ENCODE peak calls at places on chromosomes 16 and 17, in seven cellular contexts. One of them, this sample, is unnamed.

GRCh38 chr16:88585269-88585668 is 15.1 kb downstream of the ZC3H18 start:
- DNase-seq in NAMALWA: no peak
- DNase-seq in ELR: no peak
- DNase-seq in stimulated activated CD8-positive, alpha-beta memory T cell treated with anti-CD3 and anti-CD28 coated beads, Interleukin-4, amount 100 ng/mL, for 24 hours: no peak
- DNase-seq in KG1: no peak
- DNase-seq in caudate nucleus: no peak
- DNase-seq in skeletal muscle cell: no peak
- DNase-seq in this sample: no peak

GRCh38 chr17:10059684-10060211 is 138.7 kb downstream of the GAS7 start:
- DNase-seq in ELR: no peak
- DNase-seq in NAMALWA: peak; percentile 67
- DNase-seq in skeletal muscle cell: no peak
- DNase-seq in stimulated activated CD8-positive, alpha-beta memory T cell treated with anti-CD3 and anti-CD28 coated beads, Interleukin-4, amount 100 ng/mL, for 24 hours: no peak
- DNase-seq in caudate nucleus: no peak
- DNase-seq in KG1: no peak
- DNase-seq in this sample: no peak

GRCh38 chr16:59400830-59401229 is 666.7 kb upstream of the GOT2 start:
- DNase-seq in stimulated activated CD8-positive, alpha-beta memory T cell treated with anti-CD3 and anti-CD28 coated beads, Interleukin-4, amount 100 ng/mL, for 24 hours: no peak
- DNase-seq in caudate nucleus: no peak
- DNase-seq in ELR: no peak
- DNase-seq in skeletal muscle cell: no peak
- DNase-seq in NAMALWA: no peak
- DNase-seq in KG1: no peak
- DNase-seq in this sample: no peak

GRCh38 chr16:24318670-24319069 is 62.5 kb downstream of the CACNG3 start:
- DNase-seq in stimulated activated CD8-positive, alpha-beta memory T cell treated with anti-CD3 and anti-CD28 coated beads, Interleukin-4, amount 100 ng/mL, for 24 hours: no peak
- DNase-seq in NAMALWA: no peak
- DNase-seq in KG1: no peak
- DNase-seq in ELR: no peak
- DNase-seq in skeletal muscle cell: no peak
- DNase-seq in caudate nucleus: no peak
- DNase-seq in this sample: no peak

GRCh38 chr16:17050468-17050867 is 420.3 kb downstream of the XYLT1 start:
- DNase-seq in stimulated activated CD8-positive, alpha-beta memory T cell treated with anti-CD3 and anti-CD28 coated beads, Interleukin-4, amount 100 ng/mL, for 24 hours: no peak
- DNase-seq in NAMALWA: no peak
- DNase-seq in ELR: no peak
- DNase-seq in caudate nucleus: no peak
- DNase-seq in KG1: no peak
- DNase-seq in skeletal muscle cell: no peak
- DNase-seq in this sample: no peak

GRCh38 chr17:81337449-81337848 is 42.3 kb upstream of the SLC38A10 start:
- DNase-seq in stimulated activated CD8-positive, alpha-beta memory T cell treated with anti-CD3 and anti-CD28 coated beads, Interleukin-4, amount 100 ng/mL, for 24 hours: no peak
- DNase-seq in KG1: no peak
- DNase-seq in skeletal muscle cell: no peak
- DNase-seq in NAMALWA: no peak
- DNase-seq in ELR: no peak
- DNase-seq in caudate nucleus: no peak
- DNase-seq in this sample: no peak

GRCh38 chr17:43591750-43592562 is 45.8 kb upstream of the ETV4 start:
- DNase-seq in NAMALWA: no peak
- DNase-seq in KG1: no peak
- DNase-seq in ELR: peak; percentile 92
- DNase-seq in caudate nucleus: no peak
- DNase-seq in stimulated activated CD8-positive, alpha-beta memory T cell treated with anti-CD3 and anti-CD28 coated beads, Interleukin-4, amount 100 ng/mL, for 24 hours: no peak
- DNase-seq in skeletal muscle cell: peak; percentile 81
- DNase-seq in this sample: no peak

GRCh38 chr17:80942360-80943345 is 49.0 kb upstream of the CHMP6 start:
- DNase-seq in stimulated activated CD8-positive, alpha-beta memory T cell treated with anti-CD3 and anti-CD28 coated beads, Interleukin-4, amount 100 ng/mL, for 24 hours: no peak
- DNase-seq in ELR: no peak
- DNase-seq in NAMALWA: no peak
- DNase-seq in KG1: no peak
- DNase-seq in caudate nucleus: no peak
- DNase-seq in skeletal muscle cell: peak; percentile 71
- DNase-seq in this sample: no peak

GRCh38 chr17:44044092-44044491 is 22.4 kb downstream of the LSM12 start:
- DNase-seq in NAMALWA: no peak
- DNase-seq in skeletal muscle cell: peak; percentile 65
- DNase-seq in stimulated activated CD8-positive, alpha-beta memory T cell treated with anti-CD3 and anti-CD28 coated beads, Interleukin-4, amount 100 ng/mL, for 24 hours: no peak
- DNase-seq in KG1: no peak
- DNase-seq in caudate nucleus: no peak
- DNase-seq in ELR: peak; percentile 41
- DNase-seq in this sample: no peak

GRCh38 chr17:57906910-57907309 is 48.3 kb downstream of the CUEDC1 start:
- DNase-seq in NAMALWA: peak; percentile 22
- DNase-seq in skeletal muscle cell: no peak
- DNase-seq in KG1: no peak
- DNase-seq in stimulated activated CD8-positive, alpha-beta memory T cell treated with anti-CD3 and anti-CD28 coated beads, Interleukin-4, amount 100 ng/mL, for 24 hours: no peak
- DNase-seq in caudate nucleus: peak; percentile 56
- DNase-seq in ELR: peak; percentile 36
- DNase-seq in this sample: no peak

GRCh38 chr16:426115-426905 is 861 bp downstream of the RAB11FIP3 start:
- DNase-seq in stimulated activated CD8-positive, alpha-beta memory T cell treated with anti-CD3 and anti-CD28 coated beads, Interleukin-4, amount 100 ng/mL, for 24 hours: no peak
- DNase-seq in ELR: peak; percentile 38
- DNase-seq in NAMALWA: no peak
- DNase-seq in caudate nucleus: no peak
- DNase-seq in skeletal muscle cell: no peak
- DNase-seq in KG1: no peak
- DNase-seq in this sample: no peak

GRCh38 chr17:42775534-42776098 is 2.4 kb downstream of the VPS25 start:
- DNase-seq in ELR: peak; percentile 76
- DNase-seq in caudate nucleus: no peak
- DNase-seq in stimulated activated CD8-positive, alpha-beta memory T cell treated with anti-CD3 and anti-CD28 coated beads, Interleukin-4, amount 100 ng/mL, for 24 hours: no peak
- DNase-seq in skeletal muscle cell: no peak
- DNase-seq in KG1: no peak
- DNase-seq in NAMALWA: peak; percentile 44
- DNase-seq in this sample: peak; percentile 63

GRCh38 chr16:5607169-5607568 is 509.6 kb upstream of the EEF2KMT start:
- DNase-seq in ELR: no peak
- DNase-seq in caudate nucleus: no peak
- DNase-seq in skeletal muscle cell: no peak
- DNase-seq in stimulated activated CD8-positive, alpha-beta memory T cell treated with anti-CD3 and anti-CD28 coated beads, Interleukin-4, amount 100 ng/mL, for 24 hours: no peak
- DNase-seq in NAMALWA: no peak
- DNase-seq in KG1: no peak
- DNase-seq in this sample: no peak

GRCh38 chr16:68115851-68116250 is 30.7 kb downstream of the NFATC3 start:
- DNase-seq in skeletal muscle cell: no peak
- DNase-seq in ELR: no peak
- DNase-seq in NAMALWA: no peak
- DNase-seq in KG1: no peak
- DNase-seq in stimulated activated CD8-positive, alpha-beta memory T cell treated with anti-CD3 and anti-CD28 coated beads, Interleukin-4, amount 100 ng/mL, for 24 hours: no peak
- DNase-seq in caudate nucleus: no peak
- DNase-seq in this sample: no peak

GRCh38 chr16:7653746-7654145 is 321.1 kb downstream of the RBFOX1 start:
- DNase-seq in stimulated activated CD8-positive, alpha-beta memory T cell treated with anti-CD3 and anti-CD28 coated beads, Interleukin-4, amount 100 ng/mL, for 24 hours: no peak
- DNase-seq in KG1: no peak
- DNase-seq in caudate nucleus: no peak
- DNase-seq in NAMALWA: no peak
- DNase-seq in skeletal muscle cell: no peak
- DNase-seq in ELR: no peak
- DNase-seq in this sample: no peak

GRCh38 chr16:57689772-57690558 is 4.6 kb upstream of the DRC7 start:
- DNase-seq in NAMALWA: no peak
- DNase-seq in stimulated activated CD8-positive, alpha-beta memory T cell treated with anti-CD3 and anti-CD28 coated beads, Interleukin-4, amount 100 ng/mL, for 24 hours: peak; percentile 22
- DNase-seq in caudate nucleus: no peak
- DNase-seq in skeletal muscle cell: no peak
- DNase-seq in KG1: peak; percentile 97
- DNase-seq in ELR: no peak
- DNase-seq in this sample: peak; percentile 94

GRCh38 chr17:40514013-40514875 is 12.8 kb upstream of the TNS4 start:
- DNase-seq in KG1: no peak
- DNase-seq in stimulated activated CD8-positive, alpha-beta memory T cell treated with anti-CD3 and anti-CD28 coated beads, Interleukin-4, amount 100 ng/mL, for 24 hours: no peak
- DNase-seq in NAMALWA: no peak
- DNase-seq in ELR: no peak
- DNase-seq in skeletal muscle cell: no peak
- DNase-seq in caudate nucleus: no peak
- DNase-seq in this sample: no peak

GRCh38 chr17:20938244-20938643 is 104.6 kb downstream of the USP22 start:
- DNase-seq in stimulated activated CD8-positive, alpha-beta memory T cell treated with anti-CD3 and anti-CD28 coated beads, Interleukin-4, amount 100 ng/mL, for 24 hours: no peak
- DNase-seq in caudate nucleus: no peak
- DNase-seq in NAMALWA: no peak
- DNase-seq in KG1: no peak
- DNase-seq in ELR: no peak
- DNase-seq in skeletal muscle cell: no peak
- DNase-seq in this sample: no peak

GRCh38 chr17:44757045-44757917 is 1.5 kb upstream of the ADAM11 start:
- DNase-seq in skeletal muscle cell: no peak
- DNase-seq in NAMALWA: no peak
- DNase-seq in KG1: no peak
- DNase-seq in caudate nucleus: no peak
- DNase-seq in stimulated activated CD8-positive, alpha-beta memory T cell treated with anti-CD3 and anti-CD28 coated beads, Interleukin-4, amount 100 ng/mL, for 24 hours: no peak
- DNase-seq in ELR: no peak
- DNase-seq in this sample: no peak

GRCh38 chr17:67841992-67842391 is 16.7 kb downstream of the BPTF start:
- DNase-seq in stimulated activated CD8-positive, alpha-beta memory T cell treated with anti-CD3 and anti-CD28 coated beads, Interleukin-4, amount 100 ng/mL, for 24 hours: no peak
- DNase-seq in NAMALWA: no peak
- DNase-seq in KG1: no peak
- DNase-seq in skeletal muscle cell: no peak
- DNase-seq in caudate nucleus: no peak
- DNase-seq in ELR: peak; percentile 46
- DNase-seq in this sample: no peak

GRCh38 chr17:15349119-15349518 is 7.7 kb upstream of the TEKT3 start:
- DNase-seq in ELR: peak; percentile 29
- DNase-seq in KG1: no peak
- DNase-seq in NAMALWA: no peak
- DNase-seq in caudate nucleus: no peak
- DNase-seq in stimulated activated CD8-positive, alpha-beta memory T cell treated with anti-CD3 and anti-CD28 coated beads, Interleukin-4, amount 100 ng/mL, for 24 hours: no peak
- DNase-seq in skeletal muscle cell: no peak
- DNase-seq in this sample: no peak

GRCh38 chr17:76268015-76268749 is 3.0 kb downstream of the UBALD2 start:
- DNase-seq in NAMALWA: peak; percentile 77
- DNase-seq in caudate nucleus: peak; percentile 24
- DNase-seq in ELR: peak; percentile 66
- DNase-seq in skeletal muscle cell: no peak
- DNase-seq in KG1: peak; percentile 46
- DNase-seq in stimulated activated CD8-positive, alpha-beta memory T cell treated with anti-CD3 and anti-CD28 coated beads, Interleukin-4, amount 100 ng/mL, for 24 hours: peak; percentile 64
- DNase-seq in this sample: peak; percentile 50

GRCh38 chr17:4710693-4711634 is 532 bp downstream of the ARRB2 start:
- DNase-seq in caudate nucleus: no peak
- DNase-seq in skeletal muscle cell: no peak
- DNase-seq in KG1: no peak
- DNase-seq in ELR: no peak
- DNase-seq in stimulated activated CD8-positive, alpha-beta memory T cell treated with anti-CD3 and anti-CD28 coated beads, Interleukin-4, amount 100 ng/mL, for 24 hours: no peak
- DNase-seq in NAMALWA: peak; percentile 35
- DNase-seq in this sample: no peak